ENCODE peak calls at places on chromosomes 1 and 21, in nine cellular contexts. One of them, this sample, is unnamed.

GRCh38 chr1:84103197-84103992 is 40.7 kb upstream of the PRKACB start:
- DNase-seq in transverse colon: peak
- DNase-seq in adipocyte: peak
- DNase-seq in HT1080: peak
- DNase-seq in HCEC 1CT: peak
- DNase-seq in thyroid gland: peak
- DNase-seq in tibial artery: peak
- DNase-seq in progenitor cell of endocrine pancreas: no peak
- DNase-seq in SK-N-MC: no peak
- DNase-seq in this sample: no peak

GRCh38 chr1:33547574-33547973 is 75.1 kb downstream of the ZSCAN20 start:
- DNase-seq in adipocyte: no peak
- DNase-seq in progenitor cell of endocrine pancreas: no peak
- DNase-seq in SK-N-MC: no peak
- DNase-seq in transverse colon: no peak
- DNase-seq in HCEC 1CT: no peak
- DNase-seq in HT1080: no peak
- DNase-seq in thyroid gland: no peak
- DNase-seq in tibial artery: no peak
- DNase-seq in this sample: no peak

GRCh38 chr1:163085041-163085903 is 16.1 kb downstream of the RGS4 start:
- DNase-seq in tibial artery: peak
- DNase-seq in SK-N-MC: no peak
- DNase-seq in HCEC 1CT: peak
- DNase-seq in HT1080: no peak
- DNase-seq in adipocyte: peak
- DNase-seq in transverse colon: no peak
- DNase-seq in thyroid gland: no peak
- DNase-seq in progenitor cell of endocrine pancreas: no peak
- DNase-seq in this sample: no peak

GRCh38 chr1:109255097-109255651 is 5.8 kb downstream of the CELSR2 start:
- DNase-seq in adipocyte: no peak
- DNase-seq in SK-N-MC: no peak
- DNase-seq in thyroid gland: no peak
- DNase-seq in transverse colon: no peak
- DNase-seq in HCEC 1CT: no peak
- DNase-seq in HT1080: no peak
- DNase-seq in progenitor cell of endocrine pancreas: no peak
- DNase-seq in tibial artery: no peak
- DNase-seq in this sample: no peak

GRCh38 chr1:2508180-2508579 is 18.2 kb downstream of the PANK4 start:
- DNase-seq in progenitor cell of endocrine pancreas: no peak
- DNase-seq in HCEC 1CT: no peak
- DNase-seq in adipocyte: no peak
- DNase-seq in SK-N-MC: no peak
- DNase-seq in HT1080: no peak
- DNase-seq in tibial artery: no peak
- DNase-seq in transverse colon: no peak
- DNase-seq in thyroid gland: no peak
- DNase-seq in this sample: no peak

GRCh38 chr1:42209516-42210370 is 45.2 kb upstream of the GUCA2A start:
- DNase-seq in tibial artery: no peak
- DNase-seq in adipocyte: peak
- DNase-seq in transverse colon: no peak
- DNase-seq in HCEC 1CT: no peak
- DNase-seq in progenitor cell of endocrine pancreas: no peak
- DNase-seq in HT1080: peak
- DNase-seq in SK-N-MC: no peak
- DNase-seq in thyroid gland: no peak
- DNase-seq in this sample: no peak

GRCh38 chr21:44413566-44414290 is 41.6 kb upstream of the LRRC3 start:
- DNase-seq in progenitor cell of endocrine pancreas: no peak
- DNase-seq in thyroid gland: no peak
- DNase-seq in transverse colon: no peak
- DNase-seq in HCEC 1CT: no peak
- DNase-seq in SK-N-MC: no peak
- DNase-seq in HT1080: no peak
- DNase-seq in tibial artery: peak
- DNase-seq in adipocyte: no peak
- DNase-seq in this sample: peak

GRCh38 chr1:116814935-116815334 is 60.7 kb downstream of the CD2 start:
- DNase-seq in progenitor cell of endocrine pancreas: no peak
- DNase-seq in tibial artery: no peak
- DNase-seq in HT1080: no peak
- DNase-seq in transverse colon: no peak
- DNase-seq in adipocyte: no peak
- DNase-seq in SK-N-MC: no peak
- DNase-seq in HCEC 1CT: no peak
- DNase-seq in thyroid gland: no peak
- DNase-seq in this sample: no peak

GRCh38 chr1:183022202-183023145 is 746 bp upstream of the LAMC1 start:
- DNase-seq in thyroid gland: peak
- DNase-seq in HCEC 1CT: peak
- DNase-seq in tibial artery: peak
- DNase-seq in adipocyte: peak
- DNase-seq in SK-N-MC: peak
- DNase-seq in progenitor cell of endocrine pancreas: peak
- DNase-seq in transverse colon: peak
- DNase-seq in HT1080: peak
- DNase-seq in this sample: peak

GRCh38 chr1:212207822-212208520 is 77.2 kb upstream of the PPP2R5A start:
- DNase-seq in HT1080: no peak
- DNase-seq in transverse colon: no peak
- DNase-seq in HCEC 1CT: no peak
- DNase-seq in tibial artery: no peak
- DNase-seq in thyroid gland: no peak
- DNase-seq in progenitor cell of endocrine pancreas: no peak
- DNase-seq in adipocyte: no peak
- DNase-seq in SK-N-MC: no peak
- DNase-seq in this sample: no peak

GRCh38 chr1:237390798-237391197 is 348.8 kb downstream of the RYR2 start:
- DNase-seq in transverse colon: no peak
- DNase-seq in adipocyte: no peak
- DNase-seq in HCEC 1CT: no peak
- DNase-seq in progenitor cell of endocrine pancreas: no peak
- DNase-seq in thyroid gland: no peak
- DNase-seq in HT1080: no peak
- DNase-seq in tibial artery: no peak
- DNase-seq in SK-N-MC: no peak
- DNase-seq in this sample: no peak